ENCODE peak calls at places on chromosome X, in ten cellular contexts. One of them, this sample, is unnamed.

GRCh38 chrX:39677987-39678840 is 419.5 kb downstream of the BCOR start:
- DNase-seq in cardiac muscle cell: no peak
- DNase-seq in IMR-90: no peak
- DNase-seq in DND-41: no peak
- DNase-seq in lower lobe of right lung: no peak
- DNase-seq in brain microvascular endothelial cell: no peak
- DNase-seq in AG09309: no peak
- DNase-seq in lower leg skin: no peak
- DNase-seq in sigmoid colon: no peak
- DNase-seq in NB4: no peak
- DNase-seq in this sample: no peak

GRCh38 chrX:17361620-17362019 is 13.4 kb upstream of the NHS start:
- DNase-seq in IMR-90: no peak
- DNase-seq in DND-41: peak; percentile 16
- DNase-seq in AG09309: no peak
- DNase-seq in cardiac muscle cell: no peak
- DNase-seq in NB4: peak; percentile 21
- DNase-seq in lower leg skin: no peak
- DNase-seq in sigmoid colon: no peak
- DNase-seq in lower lobe of right lung: no peak
- DNase-seq in brain microvascular endothelial cell: no peak
- DNase-seq in this sample: no peak

GRCh38 chrX:118016422-118016821 is 100.2 kb downstream of the KLHL13 start:
- DNase-seq in sigmoid colon: no peak
- DNase-seq in AG09309: no peak
- DNase-seq in IMR-90: no peak
- DNase-seq in lower lobe of right lung: no peak
- DNase-seq in cardiac muscle cell: no peak
- DNase-seq in DND-41: no peak
- DNase-seq in brain microvascular endothelial cell: no peak
- DNase-seq in NB4: no peak
- DNase-seq in lower leg skin: no peak
- DNase-seq in this sample: no peak

GRCh38 chrX:21126661-21127060 is 247.6 kb upstream of the CNKSR2 start:
- DNase-seq in brain microvascular endothelial cell: no peak
- DNase-seq in NB4: no peak
- DNase-seq in AG09309: no peak
- DNase-seq in IMR-90: no peak
- DNase-seq in lower leg skin: no peak
- DNase-seq in sigmoid colon: no peak
- DNase-seq in lower lobe of right lung: no peak
- DNase-seq in cardiac muscle cell: no peak
- DNase-seq in DND-41: no peak
- DNase-seq in this sample: no peak

GRCh38 chrX:43633757-43634156 is 22.3 kb upstream of the MAOA start:
- DNase-seq in sigmoid colon: no peak
- DNase-seq in AG09309: no peak
- DNase-seq in lower lobe of right lung: no peak
- DNase-seq in NB4: no peak
- DNase-seq in lower leg skin: no peak
- DNase-seq in IMR-90: no peak
- DNase-seq in brain microvascular endothelial cell: no peak
- DNase-seq in DND-41: no peak
- DNase-seq in cardiac muscle cell: no peak
- DNase-seq in this sample: no peak

GRCh38 chrX:21487832-21488231 is 113.6 kb downstream of the CNKSR2 start:
- DNase-seq in IMR-90: peak; percentile 13
- DNase-seq in sigmoid colon: no peak
- DNase-seq in AG09309: no peak
- DNase-seq in brain microvascular endothelial cell: peak; percentile 5
- DNase-seq in lower lobe of right lung: no peak
- DNase-seq in cardiac muscle cell: peak; percentile 56
- DNase-seq in lower leg skin: no peak
- DNase-seq in DND-41: no peak
- DNase-seq in NB4: no peak
- DNase-seq in this sample: no peak

GRCh38 chrX:103254171-103254824 is 657 bp downstream of the TCEAL8 start:
- DNase-seq in cardiac muscle cell: peak; percentile 90
- DNase-seq in DND-41: peak; percentile 72
- DNase-seq in sigmoid colon: peak; percentile 74
- DNase-seq in brain microvascular endothelial cell: peak; percentile 16
- DNase-seq in lower leg skin: no peak
- DNase-seq in AG09309: no peak
- DNase-seq in NB4: peak; percentile 24
- DNase-seq in IMR-90: peak; percentile 23
- DNase-seq in lower lobe of right lung: peak; percentile 65
- DNase-seq in this sample: peak; percentile 9

GRCh38 chrX:37824491-37825224 is 22.7 kb downstream of the DYNLT3 start:
- DNase-seq in brain microvascular endothelial cell: no peak
- DNase-seq in cardiac muscle cell: no peak
- DNase-seq in lower leg skin: no peak
- DNase-seq in lower lobe of right lung: no peak
- DNase-seq in IMR-90: no peak
- DNase-seq in DND-41: peak; percentile 27
- DNase-seq in sigmoid colon: no peak
- DNase-seq in AG09309: no peak
- DNase-seq in NB4: peak; percentile 21
- DNase-seq in this sample: no peak

GRCh38 chrX:20965270-20966044 is 408.8 kb upstream of the CNKSR2 start:
- DNase-seq in lower leg skin: no peak
- DNase-seq in AG09309: no peak
- DNase-seq in cardiac muscle cell: no peak
- DNase-seq in lower lobe of right lung: no peak
- DNase-seq in NB4: no peak
- DNase-seq in brain microvascular endothelial cell: no peak
- DNase-seq in IMR-90: no peak
- DNase-seq in DND-41: no peak
- DNase-seq in sigmoid colon: no peak
- DNase-seq in this sample: no peak

GRCh38 chrX:12956704-12957541 is 18.0 kb upstream of the TMSB4X start:
- DNase-seq in brain microvascular endothelial cell: no peak
- DNase-seq in lower lobe of right lung: no peak
- DNase-seq in DND-41: peak; percentile 80
- DNase-seq in AG09309: no peak
- DNase-seq in NB4: peak; percentile 91
- DNase-seq in cardiac muscle cell: no peak
- DNase-seq in lower leg skin: peak; percentile 68
- DNase-seq in sigmoid colon: no peak
- DNase-seq in IMR-90: peak; percentile 63
- DNase-seq in this sample: peak; percentile 19

GRCh38 chrX:115561605-115562491 is 874 bp downstream of the PLS3 start:
- DNase-seq in brain microvascular endothelial cell: no peak
- DNase-seq in lower lobe of right lung: peak; percentile 66
- DNase-seq in NB4: no peak
- DNase-seq in cardiac muscle cell: peak; percentile 77
- DNase-seq in IMR-90: peak; percentile 35
- DNase-seq in sigmoid colon: peak; percentile 78
- DNase-seq in AG09309: no peak
- DNase-seq in DND-41: no peak
- DNase-seq in lower leg skin: peak; percentile 91
- DNase-seq in this sample: peak; percentile 70
- H3K4me3 ChIP-seq in brain microvascular endothelial cell: peak overlapping the region; percentile 76
- H3K4me3 ChIP-seq in lower lobe of right lung: peak overlapping the region; percentile 63
- H3K4me3 ChIP-seq in NB4: no peak overlapping the region
- H3K4me3 ChIP-seq in cardiac muscle cell: peak overlapping the region; percentile 89
- H3K4me3 ChIP-seq in IMR-90: peak overlapping the region; percentile 99
- H3K4me3 ChIP-seq in sigmoid colon: peak overlapping the region; percentile 79
- H3K4me3 ChIP-seq in AG09309: peak overlapping the region; percentile 62
- H3K4me3 ChIP-seq in DND-41: no peak overlapping the region
- H3K4me3 ChIP-seq in lower leg skin: peak overlapping the region; percentile 47
- H3K4me3 ChIP-seq in this sample: peak overlapping the region; percentile 77

DNA sequence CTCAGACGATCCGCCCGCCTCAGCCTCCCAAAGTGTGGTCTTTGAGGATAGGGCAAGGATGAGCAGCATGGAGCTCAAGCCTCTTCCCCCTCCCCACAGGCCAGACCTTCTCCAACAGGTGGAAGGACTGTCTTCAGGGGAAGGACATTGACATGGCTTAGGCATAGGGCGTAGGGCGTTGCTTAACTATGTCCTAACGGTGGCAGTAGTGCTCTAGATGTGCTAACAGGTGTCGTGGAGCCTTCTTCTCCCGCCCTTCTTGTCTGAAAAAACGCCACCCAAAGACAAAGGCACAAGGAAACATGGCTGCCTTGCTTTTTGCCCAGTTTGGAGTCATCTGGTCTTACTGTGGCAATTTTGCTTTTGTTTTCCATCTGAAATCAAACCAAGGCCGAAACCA is 219.8 kb downstream of the OR13H1 start:
- DNase-seq in sigmoid colon: peak; percentile 94
- DNase-seq in DND-41: no peak
- DNase-seq in IMR-90: peak; percentile 85
- DNase-seq in AG09309: peak; percentile 83
- DNase-seq in lower leg skin: peak; percentile 93
- DNase-seq in brain microvascular endothelial cell: peak; percentile 61
- DNase-seq in lower lobe of right lung: no peak
- DNase-seq in cardiac muscle cell: no peak
- DNase-seq in NB4: no peak
- DNase-seq in this sample: no peak
- H3K4me3 ChIP-seq in sigmoid colon: no peak overlapping the region
- H3K4me3 ChIP-seq in DND-41: no peak overlapping the region
- H3K4me3 ChIP-seq in IMR-90: peak overlapping the region; percentile 1
- H3K4me3 ChIP-seq in AG09309: peak overlapping the region; percentile 51
- H3K4me3 ChIP-seq in lower leg skin: no peak overlapping the region
- H3K4me3 ChIP-seq in brain microvascular endothelial cell: peak overlapping the region; percentile 40
- H3K4me3 ChIP-seq in lower lobe of right lung: no peak overlapping the region
- H3K4me3 ChIP-seq in cardiac muscle cell: no peak overlapping the region
- H3K4me3 ChIP-seq in NB4: no peak overlapping the region
- H3K4me3 ChIP-seq in this sample: peak overlapping the region; percentile 56

GRCh38 chrX:74534569-74535038 is 79.8 kb downstream of the RLIM start:
- DNase-seq in brain microvascular endothelial cell: peak; percentile 5
- DNase-seq in NB4: peak; percentile 79
- DNase-seq in lower lobe of right lung: no peak
- DNase-seq in AG09309: no peak
- DNase-seq in DND-41: no peak
- DNase-seq in sigmoid colon: no peak
- DNase-seq in IMR-90: peak; percentile 53
- DNase-seq in cardiac muscle cell: no peak
- DNase-seq in lower leg skin: no peak
- DNase-seq in this sample: no peak

GRCh38 chrX:74529311-74529710 is 85.1 kb downstream of the RLIM start:
- DNase-seq in NB4: no peak
- DNase-seq in lower leg skin: no peak
- DNase-seq in IMR-90: no peak
- DNase-seq in lower lobe of right lung: no peak
- DNase-seq in DND-41: no peak
- DNase-seq in sigmoid colon: no peak
- DNase-seq in brain microvascular endothelial cell: no peak
- DNase-seq in AG09309: no peak
- DNase-seq in cardiac muscle cell: no peak
- DNase-seq in this sample: no peak

GRCh38 chrX:74535211-74535621 is 79.2 kb downstream of the RLIM start:
- DNase-seq in brain microvascular endothelial cell: peak; percentile 31
- DNase-seq in DND-41: no peak
- DNase-seq in IMR-90: peak; percentile 71
- DNase-seq in lower lobe of right lung: no peak
- DNase-seq in NB4: peak; percentile 81
- DNase-seq in sigmoid colon: no peak
- DNase-seq in cardiac muscle cell: peak; percentile 61
- DNase-seq in AG09309: no peak
- DNase-seq in lower leg skin: no peak
- DNase-seq in this sample: no peak

GRCh38 chrX:74527344-74527743 is 87.1 kb downstream of the RLIM start:
- DNase-seq in lower lobe of right lung: no peak
- DNase-seq in AG09309: no peak
- DNase-seq in brain microvascular endothelial cell: no peak
- DNase-seq in lower leg skin: no peak
- DNase-seq in NB4: no peak
- DNase-seq in sigmoid colon: no peak
- DNase-seq in DND-41: no peak
- DNase-seq in IMR-90: no peak
- DNase-seq in cardiac muscle cell: no peak
- DNase-seq in this sample: no peak

DNA sequence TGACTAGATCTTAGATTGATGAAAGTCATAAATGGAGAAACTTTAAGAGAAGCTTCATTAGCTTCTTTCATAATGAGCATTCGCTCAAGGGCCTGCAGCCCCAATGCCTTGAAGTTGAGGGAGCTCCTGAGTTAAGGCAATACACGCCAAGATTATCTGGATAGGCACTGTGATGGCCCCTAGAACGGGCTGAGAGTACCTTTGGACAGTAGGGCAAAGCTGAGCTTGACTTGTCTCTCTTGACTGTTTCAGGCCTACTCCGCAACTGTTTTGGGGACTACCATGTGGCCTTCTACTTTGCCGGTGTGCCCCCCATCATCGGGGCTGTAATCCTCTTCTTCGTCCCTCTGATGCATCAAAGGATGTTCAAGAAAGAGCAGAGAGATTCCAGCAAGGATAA is 83.3 kb downstream of the RLIM start:
- DNase-seq in sigmoid colon: no peak
- DNase-seq in brain microvascular endothelial cell: no peak
- DNase-seq in DND-41: no peak
- DNase-seq in lower leg skin: no peak
- DNase-seq in NB4: no peak
- DNase-seq in lower lobe of right lung: no peak
- DNase-seq in cardiac muscle cell: no peak
- DNase-seq in AG09309: no peak
- DNase-seq in IMR-90: no peak
- DNase-seq in this sample: no peak
- H3K4me3 ChIP-seq in sigmoid colon: no peak overlapping the region
- H3K4me3 ChIP-seq in brain microvascular endothelial cell: no peak overlapping the region
- H3K4me3 ChIP-seq in DND-41: no peak overlapping the region
- H3K4me3 ChIP-seq in lower leg skin: no peak overlapping the region
- H3K4me3 ChIP-seq in NB4: no peak overlapping the region
- H3K4me3 ChIP-seq in lower lobe of right lung: no peak overlapping the region
- H3K4me3 ChIP-seq in cardiac muscle cell: no peak overlapping the region
- H3K4me3 ChIP-seq in AG09309: no peak overlapping the region
- H3K4me3 ChIP-seq in IMR-90: no peak overlapping the region
- H3K4me3 ChIP-seq in this sample: no peak overlapping the region

DNA sequence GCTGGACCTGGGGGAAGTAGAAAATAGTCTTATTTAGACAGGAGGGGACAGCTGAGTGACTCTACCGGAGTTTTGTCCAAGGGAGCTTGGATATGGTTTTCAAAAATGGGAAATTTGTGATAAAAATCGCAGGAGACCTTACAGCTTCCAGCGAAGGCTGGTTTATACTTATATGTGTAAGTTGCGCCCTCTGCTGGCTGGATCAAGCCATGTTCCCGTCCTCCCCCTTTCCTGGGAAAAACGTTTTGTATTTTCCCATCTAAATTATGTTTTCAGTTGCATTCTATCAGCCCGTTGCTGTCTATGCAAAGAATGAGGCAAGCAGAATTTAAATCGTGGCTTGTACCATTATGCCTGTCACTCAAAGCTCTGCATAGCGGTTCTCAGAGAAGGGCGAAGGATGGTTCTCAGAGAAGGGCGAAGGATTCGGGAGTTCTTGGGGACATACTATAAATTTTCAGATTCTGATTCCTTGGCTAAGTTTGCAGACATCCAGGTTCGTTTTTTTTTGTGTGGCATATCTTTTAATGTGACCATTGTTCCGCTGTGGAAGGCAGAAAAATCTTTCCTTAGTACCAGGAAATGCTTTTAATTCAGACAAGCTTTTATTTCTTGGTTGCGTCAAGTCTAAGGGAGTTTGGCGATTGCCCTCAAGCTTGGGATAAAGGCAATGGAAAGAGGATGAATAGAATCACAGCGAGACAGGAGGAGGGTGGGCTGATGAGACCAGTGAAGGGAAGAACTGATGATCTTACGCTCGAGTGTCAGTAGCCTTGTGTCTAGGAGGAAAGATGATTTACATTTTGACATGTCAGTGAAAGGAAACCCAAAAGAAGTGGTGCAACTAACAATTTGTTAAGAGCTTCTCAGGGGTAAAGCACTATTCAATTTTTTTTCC is 128.5 kb upstream of the ARX start:
- DNase-seq in cardiac muscle cell: peak; percentile 84
- DNase-seq in NB4: peak; percentile 52
- DNase-seq in sigmoid colon: peak; percentile 72
- DNase-seq in IMR-90: peak; percentile 64
- DNase-seq in DND-41: peak; percentile 34
- DNase-seq in lower lobe of right lung: peak; percentile 54
- DNase-seq in brain microvascular endothelial cell: peak; percentile 49
- DNase-seq in AG09309: peak; percentile 20
- DNase-seq in lower leg skin: peak; percentile 90
- DNase-seq in this sample: peak; percentile 13
- H3K4me3 ChIP-seq in cardiac muscle cell: no peak overlapping the region
- H3K4me3 ChIP-seq in NB4: no peak overlapping the region
- H3K4me3 ChIP-seq in sigmoid colon: no peak overlapping the region
- H3K4me3 ChIP-seq in IMR-90: no peak overlapping the region
- H3K4me3 ChIP-seq in DND-41: no peak overlapping the region
- H3K4me3 ChIP-seq in lower lobe of right lung: no peak overlapping the region
- H3K4me3 ChIP-seq in brain microvascular endothelial cell: peak overlapping the region; percentile 21
- H3K4me3 ChIP-seq in AG09309: peak overlapping the region; percentile 6
- H3K4me3 ChIP-seq in lower leg skin: no peak overlapping the region
- H3K4me3 ChIP-seq in this sample: peak overlapping the region; percentile 34